ENCODE peak calls at places on chromosome 17, in five cellular contexts. H, I, R, A and Y are unnamed samples.

GRCh38 chr17:77834170-77835115 is 124.1 kb upstream of the TNRC6C start:
- DNase-seq in A (no peak), H (no peak), I (peak; percentile 86), R (peak; percentile 67), Y (peak; percentile 49)

GRCh38 chr17:82495844-82496528 is 23.5 kb upstream of the FOXK2 start:
- DNase-seq in A (peak; percentile 84), R (no peak), I (no peak), H (peak; percentile 90), Y (peak; percentile 98)

GRCh38 chr17:76369804-76370203 is 14.6 kb upstream of the SPHK1 start:
- DNase-seq in A (no peak), I (no peak), H (no peak), R (no peak), Y (peak; percentile 42)

GRCh38 chr17:13635951-13636350 is 34.2 kb upstream of the HS3ST3A1 start:
- DNase-seq in R (no peak), I (no peak), H (no peak), A (no peak), Y (no peak)

GRCh38 chr17:2965621-2966275 is 97.7 kb downstream of the OR1D5 start:
- DNase-seq in A (no peak), I (peak; percentile 25), R (no peak), H (no peak), Y (no peak)

GRCh38 chr17:31581491-31581890 is 190.0 kb downstream of the RAB11FIP4 start:
- DNase-seq in H (no peak), R (no peak), A (no peak), I (peak; percentile 54), Y (peak; percentile 17)

GRCh38 chr17:68603663-68604062 is 2.5 kb upstream of the FAM20A start:
- DNase-seq in I (no peak), A (no peak), R (no peak), H (no peak), Y (no peak)

GRCh38 chr17:77462101-77462500 is 321.3 kb downstream of the SEC14L1 start:
- DNase-seq in A (no peak), R (no peak), H (no peak), I (no peak), Y (no peak)

GRCh38 chr17:33239702-33240101 is 53.4 kb downstream of the ASIC2 start:
- DNase-seq in R (no peak), H (no peak), A (no peak), I (no peak), Y (no peak)

GRCh38 chr17:55069983-55070529 is 101.5 kb downstream of the STXBP4 start:
- DNase-seq in H (no peak), I (no peak), A (no peak), R (no peak), Y (peak; percentile 12)

GRCh38 chr17:80927791-80928216 is 63.8 kb upstream of the CHMP6 start:
- DNase-seq in H (no peak), R (no peak), I (no peak), A (no peak), Y (no peak)

GRCh38 chr17:37701424-37702020 is 43.3 kb downstream of the HNF1B start:
- DNase-seq in I (peak; percentile 46), R (no peak), H (peak; percentile 4), A (no peak), Y (peak; percentile 19)

GRCh38 chr17:5283531-5284315 is 1.6 kb downstream of the RABEP1 start:
- DNase-seq in R (no peak), A (no peak), H (no peak), I (no peak), Y (no peak)